ENCODE peak calls at places on chromosomes 16 and 17, in four cellular contexts. One of them, this sample, is unnamed.

GRCh38 chr16:84199861-84200260 is 8.9 kb downstream of the ADAD2 start:
- DNase-seq in sciatic nerve: no peak
- DNase-seq in HCEC 1CT: no peak
- DNase-seq in astrocyte of the spinal cord: no peak
- DNase-seq in this sample: no peak

GRCh38 chr16:66859397-66860068 is 15.3 kb downstream of the CA7 start:
- DNase-seq in HCEC 1CT: no peak
- DNase-seq in astrocyte of the spinal cord: no peak
- DNase-seq in sciatic nerve: no peak
- DNase-seq in this sample: no peak

GRCh38 chr17:38942641-38943040 is 17.2 kb downstream of the LASP1NB start:
- DNase-seq in HCEC 1CT: no peak
- DNase-seq in sciatic nerve: no peak
- DNase-seq in astrocyte of the spinal cord: no peak
- DNase-seq in this sample: no peak

GRCh38 chr17:40612510-40613244 is 34.9 kb downstream of the SMARCE1 start:
- DNase-seq in sciatic nerve: no peak
- DNase-seq in HCEC 1CT: no peak
- DNase-seq in astrocyte of the spinal cord: no peak
- DNase-seq in this sample: no peak

GRCh38 chr16:56866955-56867830 is 2.2 kb downstream of the SLC12A3 start:
- DNase-seq in HCEC 1CT: peak
- DNase-seq in sciatic nerve: no peak
- DNase-seq in astrocyte of the spinal cord: peak
- DNase-seq in this sample: peak

GRCh38 chr17:67800495-67800928 is 24.8 kb upstream of the BPTF start:
- DNase-seq in astrocyte of the spinal cord: peak
- DNase-seq in sciatic nerve: peak
- DNase-seq in HCEC 1CT: peak
- DNase-seq in this sample: peak

GRCh38 chr16:4288148-4288921 is 15.5 kb upstream of the TFAP4 start:
- DNase-seq in HCEC 1CT: peak
- DNase-seq in sciatic nerve: peak
- DNase-seq in astrocyte of the spinal cord: peak
- DNase-seq in this sample: peak

GRCh38 chr16:31269541-31269940 is 9.8 kb downstream of the ITGAM start:
- DNase-seq in HCEC 1CT: no peak
- DNase-seq in astrocyte of the spinal cord: no peak
- DNase-seq in sciatic nerve: no peak
- DNase-seq in this sample: no peak

GRCh38 chr16:27993587-27993986 is 69.9 kb downstream of the GSG1L start:
- DNase-seq in HCEC 1CT: no peak
- DNase-seq in astrocyte of the spinal cord: no peak
- DNase-seq in sciatic nerve: peak
- DNase-seq in this sample: no peak

GRCh38 chr17:17570207-17570797 is 21.2 kb downstream of the PEMT start:
- DNase-seq in sciatic nerve: no peak
- DNase-seq in astrocyte of the spinal cord: peak
- DNase-seq in HCEC 1CT: peak
- DNase-seq in this sample: peak

GRCh38 chr16:28596840-28597691 is at the start of gene SULT1A2:
- DNase-seq in sciatic nerve: no peak
- DNase-seq in HCEC 1CT: no peak
- DNase-seq in astrocyte of the spinal cord: no peak
- DNase-seq in this sample: no peak

GRCh38 chr17:81396722-81397313 is 1.6 kb downstream of the BAHCC1 start:
- DNase-seq in astrocyte of the spinal cord: no peak
- DNase-seq in HCEC 1CT: no peak
- DNase-seq in sciatic nerve: no peak
- DNase-seq in this sample: no peak

GRCh38 chr17:1726626-1727257 is 2.2 kb downstream of the WDR81 start:
- DNase-seq in sciatic nerve: no peak
- DNase-seq in astrocyte of the spinal cord: no peak
- DNase-seq in HCEC 1CT: no peak
- DNase-seq in this sample: no peak

GRCh38 chr17:63635787-63636186 is 13.6 kb downstream of the MAP3K3 start:
- DNase-seq in astrocyte of the spinal cord: no peak
- DNase-seq in HCEC 1CT: no peak
- DNase-seq in sciatic nerve: no peak
- DNase-seq in this sample: no peak

GRCh38 chr16:85580684-85581083 is 32.4 kb upstream of the GSE1 start:
- DNase-seq in HCEC 1CT: no peak
- DNase-seq in sciatic nerve: no peak
- DNase-seq in astrocyte of the spinal cord: no peak
- DNase-seq in this sample: no peak

GRCh38 chr16:9647981-9648701 is 534.1 kb downstream of the GRIN2A start:
- DNase-seq in HCEC 1CT: no peak
- DNase-seq in sciatic nerve: no peak
- DNase-seq in astrocyte of the spinal cord: no peak
- DNase-seq in this sample: peak

GRCh38 chr16:12231666-12232065 is 255.1 kb downstream of the SNX29 start:
- DNase-seq in HCEC 1CT: peak
- DNase-seq in astrocyte of the spinal cord: peak
- DNase-seq in sciatic nerve: no peak
- DNase-seq in this sample: peak

GRCh38 chr16:14549789-14550153 is 80.3 kb downstream of the PARN start:
- DNase-seq in sciatic nerve: no peak
- DNase-seq in HCEC 1CT: no peak
- DNase-seq in astrocyte of the spinal cord: no peak
- DNase-seq in this sample: no peak

GRCh38 chr17:61555127-61555531 is 35.9 kb downstream of the NACA2 start:
- DNase-seq in astrocyte of the spinal cord: no peak
- DNase-seq in sciatic nerve: no peak
- DNase-seq in HCEC 1CT: no peak
- DNase-seq in this sample: no peak

GRCh38 chr17:40331743-40332641 is 23.0 kb downstream of the RARA start:
- DNase-seq in astrocyte of the spinal cord: peak
- DNase-seq in sciatic nerve: peak
- DNase-seq in HCEC 1CT: no peak
- DNase-seq in this sample: peak

GRCh38 chr16:68374961-68375660 is 64.3 kb downstream of the PRMT7 start:
- DNase-seq in astrocyte of the spinal cord: no peak
- DNase-seq in sciatic nerve: no peak
- DNase-seq in HCEC 1CT: no peak
- DNase-seq in this sample: no peak

GRCh38 chr16:55542459-55543082 is 23.9 kb upstream of the CAPNS2 start:
- DNase-seq in astrocyte of the spinal cord: peak
- DNase-seq in sciatic nerve: no peak
- DNase-seq in HCEC 1CT: peak
- DNase-seq in this sample: peak

This sample was measured in AG08396.